ENCODE peak calls at places on chromosome 14, in six cellular contexts. G is H1, J is IMR-90, D is H9, P is neuronal stem cell, B is trophoblast cell. L is an unnamed sample.

GRCh38 chr14:96364911-96365310 is 1.6 kb downstream of the GSKIP start:
- DNase-seq in G (no peak), J (no peak), D (no peak), P (no peak), B (no peak), L (no peak)

GRCh38 chr14:49679271-49679670 is 8.7 kb downstream of the POLE2 start:
- DNase-seq in G (no peak), J (peak; percentile 30), D (no peak), P (no peak), B (no peak), L (no peak)

GRCh38 chr14:80940146-80940545 is 1.4 kb downstream of the CEP128 start:
- DNase-seq in G (no peak), J (no peak), D (no peak), P (no peak), B (no peak), L (no peak)

GRCh38 chr14:49479432-49479831 is 106.7 kb downstream of the RPS29 start:
- DNase-seq in G (no peak), J (no peak), D (no peak), P (no peak), B (no peak), L (no peak)

GRCh38 chr14:96249016-96249415 is 7.0 kb upstream of the BDKRB1 start:
- DNase-seq in G (no peak), J (peak; percentile 93), D (no peak), P (no peak), B (no peak), L (peak; percentile 93)

GRCh38 chr14:80095623-80096022 is 115.7 kb downstream of the DIO2 start:
- DNase-seq in G (no peak), J (peak; percentile 85), D (no peak), P (no peak), B (peak; percentile 96), L (peak; percentile 15)

GRCh38 chr14:31788340-31788739 is 227.1 kb downstream of the NUBPL start:
- DNase-seq in G (no peak), J (no peak), D (no peak), P (no peak), B (no peak), L (no peak)

GRCh38 chr14:20118795-20119194 is 8.3 kb downstream of the OR4K17 start:
- DNase-seq in G (no peak), J (no peak), D (no peak), P (no peak), B (no peak), L (no peak)

GRCh38 chr14:55052259-55052930 is 948 bp downstream of the MAPK1IP1L start:
- DNase-seq in G (no peak), J (peak; percentile 31), D (no peak), P (no peak), B (peak; percentile 24), L (peak; percentile 50)

GRCh38 chr14:88868558-88869159 is 44.2 kb downstream of the TTC8 start:
- DNase-seq in G (no peak), J (peak; percentile 23), D (no peak), P (no peak), B (no peak), L (no peak)

GRCh38 chr14:51067306-51067705 is 27.6 kb downstream of the TRIM9 start:
- DNase-seq in G (no peak), J (no peak), D (no peak), P (no peak), B (no peak), L (no peak)

GRCh38 chr14:50831704-50832130 is 755 bp upstream of the NIN start:
- DNase-seq in G (no peak), J (no peak), D (no peak), P (no peak), B (no peak), L (no peak)

GRCh38 chr14:100159107-100159864 is at the start of gene DEGS2:
- DNase-seq in G (no peak), J (no peak), D (peak; percentile 79), P (no peak), B (peak; percentile 45), L (no peak)

GRCh38 chr14:54617467-54617866 is 50.5 kb downstream of the SAMD4A start:
- DNase-seq in G (no peak), J (peak; percentile 50), D (no peak), P (no peak), B (no peak), L (no peak)

GRCh38 chr14:58626441-58626840 is 11.3 kb upstream of the DACT1 start:
- DNase-seq in G (no peak), J (peak; percentile 69), D (no peak), P (no peak), B (peak; percentile 30), L (peak; percentile 34)

GRCh38 chr14:103540816-103541493 is 12.0 kb downstream of the TRMT61A start:
- DNase-seq in G (no peak), J (no peak), D (no peak), P (no peak), B (no peak), L (no peak)

DNA sequence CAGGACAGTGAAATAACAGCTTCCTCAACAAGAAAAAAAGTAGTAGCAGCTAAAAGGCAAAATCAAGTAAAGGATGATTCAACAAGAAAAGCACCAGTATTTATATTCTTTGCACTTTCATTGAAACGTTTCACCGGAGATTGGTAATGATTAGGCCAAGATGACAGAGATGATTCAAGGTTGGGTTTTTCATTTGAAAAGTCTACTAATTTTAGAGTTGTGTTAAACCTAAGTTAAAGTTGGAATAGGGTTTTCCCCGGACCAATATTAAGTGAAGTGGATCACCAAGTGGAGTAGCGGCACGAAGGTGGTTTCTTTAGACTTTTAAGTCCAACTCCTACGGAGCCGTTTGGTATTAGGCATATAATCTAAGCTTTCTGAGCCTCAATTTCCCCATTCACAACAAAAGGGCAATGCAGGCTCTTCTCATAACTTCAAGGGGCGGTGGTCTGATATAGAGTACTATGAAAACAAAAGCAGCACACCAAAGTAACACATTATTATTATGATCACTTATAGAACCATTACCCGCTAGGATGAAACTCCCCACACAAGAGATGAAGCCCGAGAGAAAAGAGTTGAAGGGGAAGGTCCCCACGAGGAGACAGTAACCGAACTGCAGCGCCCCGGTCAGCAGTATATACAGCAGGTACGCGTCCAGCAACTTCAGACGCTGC is 467 bp downstream of the DAD1 start:
- DNase-seq in G (no peak), J (no peak), D (no peak), P (no peak), B (no peak), L (no peak)
- H3K18ac ChIP-seq in G (peak overlapping the region; percentile 65), J (peak overlapping the region; percentile 33), D (no peak overlapping the region), P (peak overlapping the region; percentile 33), B (no peak overlapping the region), L (peak overlapping the region; percentile 90)

DNA sequence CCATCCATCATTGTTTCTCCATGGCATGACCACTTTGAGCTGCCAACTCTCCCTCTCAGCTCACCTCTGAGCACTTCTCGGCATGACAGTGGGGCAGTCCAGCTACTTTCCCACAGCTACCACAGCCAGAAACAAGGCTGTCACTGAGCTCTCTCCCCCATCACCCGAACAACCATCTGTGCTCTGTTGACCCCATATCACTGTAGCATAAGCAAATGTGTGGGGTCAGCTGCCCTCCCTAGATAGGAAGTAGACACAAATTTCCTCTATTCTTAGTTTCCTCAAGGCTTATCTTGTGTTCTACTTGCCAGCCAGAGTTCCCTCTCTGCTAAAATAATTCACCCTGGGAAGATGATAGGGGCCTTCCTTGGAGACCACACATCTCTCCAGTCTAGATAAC is 82.6 kb upstream of the FUT8 start:
- DNase-seq in G (no peak), J (no peak), D (no peak), P (no peak), B (no peak), L (no peak)
- H3K9ac ChIP-seq in G (no peak overlapping the region), J (no peak overlapping the region), D (no peak overlapping the region), P (no peak overlapping the region), B (no peak overlapping the region), L (no peak overlapping the region)

GRCh38 chr14:70052990-70053389 is 135.8 kb downstream of the SLC8A3 start:
- DNase-seq in G (no peak), J (peak; percentile 28), D (no peak), P (peak; percentile 76), B (peak; percentile 11), L (peak; percentile 4)

GRCh38 chr14:70045715-70046535 is 142.8 kb downstream of the SLC8A3 start:
- DNase-seq in G (peak; percentile 63), J (peak; percentile 48), D (peak; percentile 90), P (peak; percentile 55), B (peak; percentile 56), L (peak; percentile 50)

GRCh38 chr14:70048313-70048654 is 140.5 kb downstream of the SLC8A3 start:
- DNase-seq in G (no peak), J (no peak), D (no peak), P (no peak), B (no peak), L (no peak)

GRCh38 chr14:70045296-70045695 is 143.5 kb downstream of the SLC8A3 start:
- DNase-seq in G (no peak), J (no peak), D (no peak), P (no peak), B (no peak), L (no peak)

DNA sequence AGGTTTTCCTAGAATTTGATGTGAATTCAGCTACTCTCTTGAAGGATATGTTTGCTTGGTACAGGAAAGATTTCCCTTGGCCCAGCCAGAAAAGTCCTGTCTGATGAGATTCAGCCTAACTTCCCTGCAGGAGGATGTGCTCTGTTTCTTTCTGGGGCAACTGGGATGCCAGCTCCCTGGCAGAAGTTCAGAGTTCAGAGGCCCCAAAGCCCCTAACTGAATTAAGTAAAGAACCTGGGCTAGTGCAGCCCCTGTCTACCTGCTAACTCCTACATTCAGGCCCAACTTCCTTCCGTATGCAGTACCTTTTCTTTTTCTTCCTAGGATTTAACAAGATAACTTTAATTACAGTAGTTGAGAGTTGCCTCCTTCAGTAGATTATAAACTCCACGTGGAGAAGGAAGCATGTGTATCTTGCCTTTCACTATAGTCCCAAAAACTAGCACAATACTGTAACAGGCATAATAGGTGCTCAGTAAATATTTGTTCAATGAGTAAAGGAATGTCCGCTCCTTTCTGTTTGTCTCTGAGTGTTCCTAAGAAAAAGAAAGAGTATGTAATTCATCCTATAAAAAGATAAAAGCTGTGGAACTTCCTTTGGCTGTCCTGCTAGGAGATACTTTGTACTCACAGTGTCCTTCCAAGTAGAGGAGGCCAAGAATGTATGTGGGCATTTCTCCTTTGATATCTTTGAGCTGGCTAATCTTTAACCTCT is 141.0 kb downstream of the SLC8A3 start:
- DNase-seq in G (no peak), J (no peak), D (no peak), P (no peak), B (no peak), L (no peak)
- H2AFZ ChIP-seq in G (no peak overlapping the region), J (no peak overlapping the region), D (no peak overlapping the region), P (no peak overlapping the region), B (no peak overlapping the region), L (no peak overlapping the region)

GRCh38 chr14:77040309-77040994 is 11.9 kb upstream of the IRF2BPL start:
- DNase-seq in G (no peak), J (peak; percentile 99), D (peak; percentile 85), P (no peak), B (peak; percentile 76), L (peak; percentile 100)

GRCh38 chr14:77037886-77038511 is 9.5 kb upstream of the IRF2BPL start:
- DNase-seq in G (no peak), J (no peak), D (no peak), P (no peak), B (no peak), L (peak; percentile 74)

GRCh38 chr14:77040059-77040308 is 11.5 kb upstream of the IRF2BPL start:
- DNase-seq in G (no peak), J (no peak), D (no peak), P (no peak), B (no peak), L (no peak)

GRCh38 chr14:77040995-77041744 is 12.7 kb upstream of the IRF2BPL start:
- DNase-seq in G (no peak), J (no peak), D (no peak), P (no peak), B (no peak), L (peak; percentile 33)

GRCh38 chr14:77039285-77040058 is 11.0 kb upstream of the IRF2BPL start:
- DNase-seq in G (no peak), J (peak; percentile 69), D (no peak), P (no peak), B (no peak), L (peak; percentile 90)
- H3K18ac ChIP-seq in G (no peak overlapping the region), J (peak overlapping the region; percentile 94), D (no peak overlapping the region), P (peak overlapping the region; percentile 77), B (no peak overlapping the region), L (peak overlapping the region; percentile 61)